ENCODE peak calls at places on chromosome 20, in seven cellular contexts. L, S, O, D, Q, V and J are unnamed samples.

GRCh38 chr20:57708694-57709673 is 831 bp downstream of the PMEPA1 start:
- DNase-seq in L (no peak), S (no peak), O (peak; percentile 19), D (peak; percentile 59), Q (no peak), V (no peak), J (no peak)

GRCh38 chr20:44217342-44218092 is 6.9 kb upstream of the OSER1 start:
- DNase-seq in L (peak; percentile 82), S (peak; percentile 85), O (peak; percentile 67), D (peak; percentile 72), Q (peak; percentile 64), V (peak; percentile 56), J (peak; percentile 66)

GRCh38 chr20:32087117-32087516 is 22.4 kb upstream of the TM9SF4 start:
- DNase-seq in L (no peak), S (no peak), O (no peak), D (no peak), Q (no peak), V (no peak), J (no peak)

GRCh38 chr20:1150218-1150617 is 31.8 kb downstream of the PSMF1 start:
- DNase-seq in L (no peak), S (no peak), O (peak; percentile 31), D (peak; percentile 17), Q (no peak), V (no peak), J (no peak)

GRCh38 chr20:62142252-62143117 is 709 bp downstream of the PSMA7 start:
- DNase-seq in L (no peak), S (no peak), O (no peak), D (no peak), Q (no peak), V (no peak), J (no peak)

GRCh38 chr20:9889270-9889981 is 50.5 kb upstream of the PAK5 start:
- DNase-seq in L (no peak), S (no peak), O (no peak), D (no peak), Q (no peak), V (no peak), J (no peak)

GRCh38 chr20:37526839-37527637 is 638 bp downstream of the BLCAP start:
- DNase-seq in L (no peak), S (peak; percentile 67), O (peak; percentile 27), D (peak; percentile 53), Q (no peak), V (peak; percentile 25), J (no peak)

GRCh38 chr20:58886546-58886945 is 34.0 kb downstream of the GNAS start:
- DNase-seq in L (no peak), S (no peak), O (no peak), D (no peak), Q (no peak), V (no peak), J (no peak)

GRCh38 chr20:44388466-44389023 is 33.0 kb downstream of the HNF4A start:
- DNase-seq in L (peak; percentile 94), S (peak; percentile 94), O (peak; percentile 59), D (peak; percentile 58), Q (peak; percentile 62), V (peak; percentile 82), J (peak; percentile 83)

GRCh38 chr20:61656198-61656597 is 404.1 kb downstream of the CDH4 start:
- DNase-seq in L (no peak), S (no peak), O (no peak), D (no peak), Q (no peak), V (no peak), J (no peak)

GRCh38 chr20:64102647-64103354 is 4.6 kb downstream of the NPBWR2 start:
- DNase-seq in L (peak; percentile 74), S (peak; percentile 57), O (no peak), D (no peak), Q (no peak), V (no peak), J (peak; percentile 72)

GRCh38 chr20:38082894-38083293 is 49.3 kb downstream of the RPRD1B start:
- DNase-seq in L (no peak), S (no peak), O (no peak), D (no peak), Q (no peak), V (no peak), J (no peak)

GRCh38 chr20:60009318-60009717 is 51.1 kb downstream of the CDH26 start:
- DNase-seq in L (no peak), S (no peak), O (no peak), D (no peak), Q (no peak), V (no peak), J (no peak)

DNA sequence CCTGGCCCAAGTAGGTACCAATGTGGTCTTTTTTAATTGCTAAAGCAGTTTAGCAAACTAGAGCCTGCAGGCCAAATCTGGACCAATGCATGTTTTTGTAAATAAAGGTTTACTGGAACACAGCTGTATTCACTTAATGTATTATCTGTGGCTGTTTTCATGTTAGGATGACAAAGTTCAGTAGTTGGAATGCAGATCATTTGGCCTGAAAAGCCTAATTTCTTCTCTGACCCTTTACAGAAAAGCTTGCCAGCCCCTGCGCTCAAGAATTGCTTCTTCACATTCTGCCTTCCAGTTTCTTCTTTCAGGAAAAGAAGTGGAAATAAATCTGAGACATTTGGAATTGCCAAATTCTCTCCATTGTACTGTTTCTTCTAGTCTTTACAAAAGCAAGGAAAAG is 90.0 kb upstream of the MC3R start:
- DNase-seq in L (no peak), S (no peak), O (no peak), D (no peak), Q (no peak), V (no peak), J (no peak)
- H3K4ac ChIP-seq in L (no peak overlapping the region), S (no peak overlapping the region), O (no peak overlapping the region), D (no peak overlapping the region), Q (no peak overlapping the region), V (no peak overlapping the region), J (no peak overlapping the region)

GRCh38 chr20:3932277-3933073 is 43.3 kb downstream of the PANK2 start:
- DNase-seq in L (no peak), S (no peak), O (peak; percentile 29), D (peak; percentile 55), Q (no peak), V (no peak), J (no peak)

GRCh38 chr20:3931664-3932063 is 42.5 kb downstream of the PANK2 start:
- DNase-seq in L (no peak), S (no peak), O (peak; percentile 30), D (no peak), Q (no peak), V (no peak), J (no peak)

GRCh38 chr20:3933126-3933684 is 44.0 kb downstream of the PANK2 start:
- DNase-seq in L (no peak), S (no peak), O (no peak), D (no peak), Q (no peak), V (no peak), J (no peak)

GRCh38 chr20:3929713-3930060 is 40.5 kb downstream of the PANK2 start:
- DNase-seq in L (no peak), S (no peak), O (no peak), D (no peak), Q (no peak), V (no peak), J (no peak)

GRCh38 chr20:3930265-3931206 is 41.3 kb downstream of the PANK2 start:
- DNase-seq in L (no peak), S (no peak), O (no peak), D (no peak), Q (no peak), V (peak; percentile 82), J (no peak)
- H3K4me2 ChIP-seq in L (no peak overlapping the region), S (no peak overlapping the region), O (no peak overlapping the region), D (no peak overlapping the region), Q (no peak overlapping the region), V (no peak overlapping the region), J (no peak overlapping the region)

DNA sequence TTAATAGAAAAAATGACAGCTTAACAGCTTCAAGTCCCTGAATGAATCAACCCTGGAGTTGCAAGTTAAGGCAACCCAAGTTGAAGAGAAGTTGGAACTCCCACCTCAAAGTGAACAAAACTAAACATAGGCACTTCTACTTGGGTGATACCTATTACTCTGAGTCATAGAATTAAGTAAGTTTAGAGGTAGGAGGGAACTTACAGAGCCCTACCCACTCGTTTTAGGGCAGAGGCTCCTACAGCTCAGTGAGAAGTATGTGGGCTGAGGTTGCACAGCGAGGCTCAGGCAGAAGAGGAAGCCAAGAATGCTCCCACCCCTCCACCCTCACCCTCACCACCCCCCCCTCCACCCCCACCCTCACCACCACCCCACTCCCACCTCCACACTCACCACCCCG is 42.2 kb downstream of the NFATC2 start:
- DNase-seq in L (no peak), S (no peak), O (no peak), D (no peak), Q (no peak), V (no peak), J (no peak)
- H3K4ac ChIP-seq in L (no peak overlapping the region), S (no peak overlapping the region), O (no peak overlapping the region), D (no peak overlapping the region), Q (no peak overlapping the region), V (no peak overlapping the region), J (no peak overlapping the region)

DNA sequence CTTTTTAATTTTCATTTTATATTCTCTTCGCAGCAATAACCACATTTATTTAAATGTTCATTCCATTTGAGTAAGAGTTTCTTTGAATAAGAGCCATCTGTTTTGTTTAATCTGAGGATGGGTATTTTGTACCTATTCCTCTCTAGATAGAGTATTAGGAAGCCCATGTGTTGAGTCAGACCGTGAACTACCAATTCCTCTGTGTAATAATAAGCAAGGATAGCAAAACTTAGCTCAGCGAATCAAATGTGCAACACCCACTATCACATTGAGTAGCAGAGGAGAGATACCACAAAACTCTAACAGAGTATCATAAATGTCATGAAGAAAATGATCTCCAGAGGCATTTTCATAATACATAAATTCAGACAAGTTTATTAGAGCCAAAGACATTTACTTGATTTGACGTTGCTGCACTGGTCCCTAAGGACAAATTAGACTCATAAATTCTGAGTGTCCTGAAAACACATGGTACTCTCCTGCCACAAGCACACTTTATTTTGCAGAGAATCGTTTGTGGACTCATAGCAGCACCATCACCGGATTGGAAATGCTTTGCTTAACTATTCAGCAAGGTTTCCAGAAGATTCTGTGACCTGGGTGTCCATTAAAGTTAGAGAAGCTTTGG is 245.2 kb downstream of the HAO1 start:
- DNase-seq in L (no peak), S (no peak), O (no peak), D (no peak), Q (no peak), V (no peak), J (no peak)
- H3K4me2 ChIP-seq in L (no peak overlapping the region), S (no peak overlapping the region), O (no peak overlapping the region), D (no peak overlapping the region), Q (no peak overlapping the region), V (no peak overlapping the region), J (no peak overlapping the region)